ENCODE peak calls at places on chromosomes 2 and 18, in eight cellular contexts. F is OCI-LY7, H is cardiac fibroblast, U is foreskin fibroblast, I is mucosa of descending colon, G is GM12865, Y is cardiac muscle cell, J is A549. D is an unnamed sample.

GRCh38 chr2:37472959-37473358 is 128.5 kb downstream of the QPCT start:
- DNase-seq in H (peak), I (no peak), G (no peak), U (peak), J (no peak), F (no peak), Y (no peak), D (no peak)

GRCh38 chr2:137123241-137123640 is 357.9 kb downstream of the THSD7B start:
- DNase-seq in U (peak), Y (no peak), F (no peak), G (no peak), J (no peak), H (peak), I (no peak), D (no peak)

GRCh38 chr18:24488824-24489493 is 28.5 kb downstream of the HRH4 start:
- DNase-seq in G (peak), U (peak), Y (peak), J (peak), H (peak), I (peak), F (peak), D (peak)

GRCh38 chr2:24051833-24052232 is 2.3 kb downstream of the FKBP1B start:
- DNase-seq in G (no peak), F (no peak), J (no peak), U (no peak), I (no peak), Y (no peak), H (no peak), D (no peak)

GRCh38 chr2:107712857-107713256 is 113.8 kb upstream of the RGPD4 start:
- DNase-seq in F (no peak), U (no peak), Y (no peak), H (no peak), J (no peak), I (no peak), G (no peak), D (no peak)

GRCh38 chr18:49832221-49832647 is 18.9 kb upstream of the ACAA2 start:
- DNase-seq in G (no peak), J (no peak), F (no peak), Y (no peak), U (no peak), I (no peak), H (no peak), D (no peak)

GRCh38 chr2:146874260-146874658 is 970.6 kb upstream of the ACVR2A start:
- DNase-seq in I (no peak), H (peak), J (no peak), Y (no peak), F (no peak), U (peak), G (no peak), D (peak)

GRCh38 chr2:216651370-216651881 is 18.2 kb downstream of the IGFBP2 start:
- DNase-seq in Y (no peak), I (no peak), J (no peak), F (no peak), U (peak), H (peak), G (no peak), D (no peak)

GRCh38 chr2:201807452-201807980 is 1.2 kb downstream of the CDK15 start:
- DNase-seq in F (no peak), J (no peak), G (no peak), H (peak), Y (no peak), U (peak), I (peak), D (no peak)

GRCh38 chr18:78525364-78526111 is 454.1 kb upstream of the SALL3 start:
- DNase-seq in Y (no peak), G (no peak), I (no peak), F (no peak), U (peak), H (no peak), J (no peak), D (no peak)

GRCh38 chr18:34592961-34593382 is 117.1 kb upstream of the DTNA start:
- DNase-seq in H (peak), G (no peak), F (no peak), I (peak), J (no peak), U (peak), Y (peak), D (peak)

GRCh38 chr18:75586576-75586975 is 159.1 kb upstream of the SMIM21 start:
- DNase-seq in G (no peak), J (no peak), Y (no peak), F (no peak), I (no peak), U (no peak), H (no peak), D (no peak)

GRCh38 chr2:168583710-168584521 is 127.8 kb downstream of the CERS6 start:
- DNase-seq in H (peak), J (no peak), U (peak), G (peak), I (peak), F (no peak), Y (no peak), D (no peak)

DNA sequence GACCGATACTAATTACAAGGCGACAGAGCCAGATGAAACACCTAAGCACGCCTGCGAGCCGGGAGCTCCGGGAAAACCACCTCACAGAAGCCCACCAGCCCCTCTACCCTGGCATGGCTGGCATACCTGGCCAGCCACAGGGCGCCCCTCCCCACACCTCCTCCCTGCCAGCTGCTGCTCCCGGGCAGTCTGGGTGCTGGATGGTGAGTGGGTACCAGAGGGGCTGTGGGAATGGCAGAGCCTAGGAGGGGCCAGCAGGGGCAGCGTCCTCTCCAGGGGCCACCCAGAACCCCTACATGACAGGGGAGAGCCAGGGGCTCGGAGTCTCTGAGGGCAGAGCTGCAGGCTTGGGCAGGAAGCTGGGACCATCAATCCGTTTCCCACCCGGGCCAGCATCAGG is 58.7 kb upstream of the GPC1 start:
- DNase-seq in G (no peak), H (no peak), U (no peak), F (no peak), Y (no peak), J (no peak), I (no peak), D (no peak)
- TF ChIP-seq CTCF in G (no peak), H (no peak), U (no peak), F (no peak), Y (no peak), J (no peak), I (no peak), D (no peak)

DNA sequence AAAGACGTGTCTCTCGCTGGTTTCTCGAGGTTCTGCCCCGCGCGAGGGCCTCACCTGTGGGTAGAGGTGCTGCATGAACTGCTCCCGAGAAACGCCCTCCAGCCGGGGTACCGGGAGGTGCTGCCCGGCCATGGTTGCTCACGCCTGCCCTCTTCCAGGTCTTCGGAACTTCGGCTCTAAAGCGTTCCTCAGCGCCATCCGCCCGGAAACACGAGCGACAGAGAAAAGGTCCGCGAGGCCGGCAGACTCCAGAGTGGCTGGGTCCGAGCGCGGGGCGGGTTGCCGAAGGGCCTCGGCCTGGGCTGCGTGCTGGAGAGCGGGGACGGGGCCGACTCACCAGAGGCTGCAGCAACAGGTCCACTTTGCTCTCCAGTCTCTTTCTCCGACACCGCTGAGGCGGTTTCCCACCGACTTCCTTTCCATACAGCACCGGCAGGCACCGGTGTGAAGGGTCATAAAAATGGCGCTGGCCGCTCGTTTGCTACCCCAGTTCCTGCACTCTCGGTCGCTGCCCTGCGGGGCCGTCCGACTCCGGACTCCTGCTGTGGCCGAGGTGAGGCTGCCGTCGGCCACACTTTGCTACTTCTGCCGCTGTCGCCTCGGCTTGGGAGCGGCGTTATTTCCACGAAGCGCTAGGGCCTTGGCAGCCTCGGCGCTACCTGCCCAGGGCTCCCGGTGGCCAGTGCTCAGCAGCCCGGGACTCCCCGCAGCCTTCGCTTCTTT is at the start of the genes MAIP1 and TYW5:
- DNase-seq in Y (peak), J (peak), H (peak), F (peak), U (peak), G (peak), I (peak), D (peak)
- TF ChIP-seq CTCF in Y (peak), J (no peak), H (peak), F (peak), U (peak), G (peak), I (no peak), D (no peak)

DNA sequence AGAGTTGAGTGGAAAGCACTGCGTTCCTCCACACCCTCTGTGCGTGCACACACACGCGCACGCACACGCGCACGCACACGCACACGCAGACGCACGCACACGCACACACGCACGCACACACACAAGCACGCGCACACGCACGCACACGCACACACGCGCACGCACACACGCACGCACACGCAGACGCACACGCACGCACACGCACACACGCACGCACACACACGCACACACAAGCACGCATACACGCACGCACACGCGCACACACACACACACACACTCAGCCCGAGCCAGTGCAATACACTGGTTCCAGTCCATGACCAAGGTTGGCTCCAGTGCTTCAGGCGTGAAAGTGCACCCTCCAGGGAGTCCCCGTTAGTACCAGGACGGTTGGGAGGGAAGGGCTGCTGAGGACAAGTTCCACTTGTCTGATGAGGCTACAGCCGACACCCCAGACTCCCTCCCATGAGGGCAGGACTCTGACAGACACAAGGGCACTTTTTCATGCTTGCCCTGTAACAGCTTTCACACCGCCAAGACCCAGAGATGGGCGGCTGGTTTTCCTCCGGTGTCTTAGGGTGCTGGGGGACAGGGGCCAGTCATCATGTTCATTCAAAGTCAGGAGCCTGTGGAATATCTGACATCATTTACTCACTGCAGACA is 22.5 kb downstream of the FBLN7 start:
- DNase-seq in I (no peak), J (no peak), H (no peak), U (no peak), F (no peak), Y (no peak), G (no peak), D (no peak)
- TF ChIP-seq CTCF in I (no peak), J (no peak), H (no peak), U (no peak), F (no peak), Y (no peak), G (no peak), D (no peak)

DNA sequence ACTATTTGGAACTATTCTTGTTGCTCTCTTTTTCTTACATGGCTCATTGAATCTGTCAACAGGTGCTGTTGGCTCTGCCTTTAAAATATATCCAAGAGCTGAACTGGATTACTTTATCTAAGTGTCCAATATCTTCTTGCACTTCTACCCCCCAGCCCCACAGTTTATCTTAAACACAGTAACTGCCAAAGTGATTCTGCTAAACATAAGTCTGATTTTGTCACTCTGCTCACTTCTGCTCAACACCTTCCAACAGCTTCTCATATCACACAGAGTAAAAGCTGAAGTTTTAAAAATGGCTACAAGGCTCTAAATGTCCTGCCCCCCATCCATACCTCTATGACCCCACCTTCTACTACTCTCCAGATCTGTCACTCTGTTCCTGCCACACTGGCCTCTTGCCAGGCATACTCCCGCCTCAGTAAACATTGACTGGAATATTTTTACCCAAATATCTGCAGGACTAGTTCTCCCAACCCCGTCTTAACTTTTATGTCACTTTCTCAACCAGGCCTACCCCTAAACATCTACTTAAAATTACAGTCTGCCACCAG is 130.7 kb downstream of the CCDC148 start:
- DNase-seq in U (no peak), G (no peak), Y (peak), H (no peak), J (no peak), F (no peak), I (no peak), D (no peak)
- TF ChIP-seq CTCF in U (no peak), G (no peak), Y (no peak), H (no peak), J (no peak), F (no peak), I (no peak), D (no peak)